ENCODE peak calls at places on chromosomes 11 and 22, in six cellular contexts. R is A549, A is bronchial epithelial cell, X is uterus, Z is Panc1, N is lower leg skin. W is an unnamed sample.

GRCh38 chr22:50697667-50698506 is 25.3 kb downstream of the SHANK3 start:
- DNase-seq in R (no peak), A (no peak), X (no peak), Z (no peak), N (no peak), W (no peak)

GRCh38 chr11:109435121-109435742 is 13.2 kb downstream of the C11orf87 start:
- DNase-seq in R (no peak), A (peak; percentile 87), X (no peak), Z (no peak), N (no peak), W (no peak)

GRCh38 chr11:30479899-30480298 is 106.3 kb downstream of the MPPED2 start:
- DNase-seq in R (no peak), A (no peak), X (no peak), Z (no peak), N (no peak), W (no peak)

GRCh38 chr11:60870276-60870675 is 2.9 kb downstream of the ZP1 start:
- DNase-seq in R (no peak), A (no peak), X (no peak), Z (no peak), N (no peak), W (no peak)

GRCh38 chr11:70944636-70945035 is 307.7 kb downstream of the SHANK2 start:
- DNase-seq in R (no peak), A (no peak), X (no peak), Z (no peak), N (no peak), W (no peak)

GRCh38 chr11:128776434-128777284 is 82.8 kb downstream of the FLI1 start:
- DNase-seq in R (peak; percentile 31), A (no peak), X (peak; percentile 47), Z (no peak), N (no peak), W (no peak)

GRCh38 chr22:45866398-45867117 is 110.4 kb downstream of the WNT7B start:
- DNase-seq in R (no peak), A (no peak), X (peak; percentile 9), Z (no peak), N (no peak), W (no peak)

GRCh38 chr11:4211991-4212390 is 117.4 kb downstream of the RRM1 start:
- DNase-seq in R (no peak), A (no peak), X (no peak), Z (no peak), N (no peak), W (no peak)

GRCh38 chr11:126732981-126733380 is 267.6 kb downstream of the KIRREL3 start:
- DNase-seq in R (no peak), A (no peak), X (no peak), Z (no peak), N (no peak), W (no peak)

GRCh38 chr22:23219787-23220484 is 39.6 kb downstream of the BCR start:
- DNase-seq in R (no peak), A (peak; percentile 75), X (no peak), Z (no peak), N (no peak), W (no peak)

GRCh38 chr11:76604081-76604601 is 66.4 kb downstream of the LRRC32 start:
- DNase-seq in R (no peak), A (no peak), X (no peak), Z (no peak), N (peak; percentile 20), W (no peak)

GRCh38 chr11:72441647-72442267 is 7.4 kb upstream of the CLPB start:
- DNase-seq in R (no peak), A (no peak), X (no peak), Z (no peak), N (no peak), W (no peak)

GRCh38 chr11:86638673-86639072 is 33.7 kb downstream of the ME3 start:
- DNase-seq in R (no peak), A (no peak), X (no peak), Z (no peak), N (no peak), W (no peak)

DNA sequence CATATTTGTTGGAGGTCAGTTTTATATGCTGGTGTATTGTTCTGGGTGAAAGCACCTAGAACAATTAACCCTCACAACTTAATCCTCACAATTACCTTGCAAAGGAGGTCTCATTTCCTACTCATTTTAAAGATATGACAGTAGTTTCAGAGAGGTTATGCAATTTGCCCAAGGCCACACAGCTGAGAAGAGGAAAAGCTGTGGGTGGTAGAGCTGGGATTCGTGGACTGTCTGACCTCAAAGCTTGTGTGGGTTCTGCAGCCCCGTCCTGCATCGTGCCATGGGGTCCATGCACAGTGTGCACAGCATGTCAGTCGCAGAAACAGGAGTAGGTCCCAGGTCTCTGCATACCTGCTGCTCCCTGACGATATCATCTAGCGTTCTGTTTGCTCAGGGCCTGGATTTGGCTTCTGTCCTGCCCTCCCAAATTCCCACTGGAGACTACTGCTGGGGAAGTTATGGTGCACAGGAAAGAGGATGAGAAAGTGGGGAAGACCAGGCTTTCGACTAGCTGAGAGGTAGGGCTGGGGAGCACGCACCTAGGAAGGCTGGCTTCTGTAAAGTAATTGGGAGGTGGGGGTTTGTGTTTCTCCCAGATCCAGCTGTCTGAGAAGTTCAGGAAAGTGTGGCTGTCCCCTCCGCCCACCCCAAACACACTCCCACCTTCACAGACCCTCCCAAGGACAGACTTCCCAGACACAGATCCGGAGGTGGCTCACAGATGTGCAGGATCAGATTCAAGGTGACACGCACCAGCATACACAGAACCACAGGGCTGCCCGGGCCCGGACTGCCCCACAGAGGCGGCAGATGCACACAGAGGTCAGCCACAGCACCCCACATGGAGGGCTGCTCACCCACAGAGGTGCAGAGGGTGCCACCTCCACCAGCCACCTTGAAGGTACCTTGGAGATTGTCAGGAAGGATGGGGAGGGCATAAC is 2.0 kb downstream of the BACE1 start:
- DNase-seq in R (no peak), A (no peak), X (no peak), Z (no peak), N (no peak), W (no peak)
- H3K4me3 ChIP-seq in R (no peak overlapping the region), A (no peak overlapping the region), X (no peak overlapping the region), Z (no peak overlapping the region), N (no peak overlapping the region), W (peak overlapping the region; percentile 89)

GRCh38 chr11:44865866-44866272 is 84.8 kb downstream of the TP53I11 start:
- DNase-seq in R (no peak), A (no peak), X (no peak), Z (no peak), N (no peak), W (no peak)
- TF ChIP-seq CTCF in R (no peak), A (no peak), X (no peak), Z (no peak), N (no peak), W (no peak)

DNA sequence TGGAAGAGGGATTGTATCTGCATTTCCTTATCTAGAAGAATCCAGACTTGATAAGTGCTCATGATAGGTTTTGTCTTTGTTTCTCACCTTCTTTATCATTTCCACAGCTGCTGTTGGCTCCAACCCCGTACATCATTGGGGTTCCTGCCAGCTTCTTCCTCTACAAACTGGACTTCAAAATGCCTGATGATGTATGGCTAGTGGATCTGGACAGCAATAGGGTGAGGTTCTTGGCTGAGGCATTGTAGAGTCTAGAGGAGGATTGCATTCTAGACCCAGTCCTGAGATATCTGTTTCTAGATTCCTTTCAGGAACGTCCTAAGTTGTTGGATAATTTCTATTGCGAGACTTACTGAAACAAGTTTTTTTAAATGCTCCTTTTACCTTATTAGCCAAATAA is 8.1 kb downstream of the MADD start:
- DNase-seq in R (no peak), A (no peak), X (no peak), Z (no peak), N (no peak), W (no peak)
- H3K4me3 ChIP-seq in R (no peak overlapping the region), A (no peak overlapping the region), X (no peak overlapping the region), Z (no peak overlapping the region), N (no peak overlapping the region), W (no peak overlapping the region)

DNA sequence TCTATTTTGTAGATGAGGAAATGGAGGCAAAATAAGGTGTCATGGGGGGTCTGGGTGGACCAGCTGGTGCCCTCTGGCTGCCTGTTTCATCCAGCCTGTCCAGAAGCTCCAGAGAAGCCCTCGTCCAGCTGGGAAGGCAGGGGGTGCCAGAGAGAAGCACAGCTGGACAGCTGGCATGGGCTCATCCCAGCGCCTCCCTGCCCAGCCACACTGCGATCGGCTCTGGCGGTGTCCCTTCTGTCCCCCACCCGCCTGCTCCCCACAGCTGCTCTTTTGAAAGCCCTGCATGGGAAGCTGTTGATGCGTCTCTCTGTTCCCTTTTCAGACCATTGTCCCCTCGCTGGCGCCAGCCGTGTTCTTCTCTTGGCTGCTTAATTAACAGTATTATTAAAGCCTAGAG is 86.5 kb downstream of the MN1 start:
- DNase-seq in R (no peak), A (no peak), X (no peak), Z (no peak), N (no peak), W (no peak)
- TF ChIP-seq CTCF in R (no peak), A (peak; percentile 10), X (no peak), Z (no peak), N (no peak), W (no peak)

GRCh38 chr22:44668190-44668885 is 33.7 kb upstream of the PRR5 start:
- DNase-seq in R (no peak), A (no peak), X (no peak), Z (no peak), N (no peak), W (no peak)
- H3K4me3 ChIP-seq in R (peak overlapping the region; percentile 72), A (peak overlapping the region; percentile 22), X (peak overlapping the region; percentile 27), Z (peak overlapping the region; percentile 40), N (peak overlapping the region; percentile 33), W (peak overlapping the region; percentile 61)

DNA sequence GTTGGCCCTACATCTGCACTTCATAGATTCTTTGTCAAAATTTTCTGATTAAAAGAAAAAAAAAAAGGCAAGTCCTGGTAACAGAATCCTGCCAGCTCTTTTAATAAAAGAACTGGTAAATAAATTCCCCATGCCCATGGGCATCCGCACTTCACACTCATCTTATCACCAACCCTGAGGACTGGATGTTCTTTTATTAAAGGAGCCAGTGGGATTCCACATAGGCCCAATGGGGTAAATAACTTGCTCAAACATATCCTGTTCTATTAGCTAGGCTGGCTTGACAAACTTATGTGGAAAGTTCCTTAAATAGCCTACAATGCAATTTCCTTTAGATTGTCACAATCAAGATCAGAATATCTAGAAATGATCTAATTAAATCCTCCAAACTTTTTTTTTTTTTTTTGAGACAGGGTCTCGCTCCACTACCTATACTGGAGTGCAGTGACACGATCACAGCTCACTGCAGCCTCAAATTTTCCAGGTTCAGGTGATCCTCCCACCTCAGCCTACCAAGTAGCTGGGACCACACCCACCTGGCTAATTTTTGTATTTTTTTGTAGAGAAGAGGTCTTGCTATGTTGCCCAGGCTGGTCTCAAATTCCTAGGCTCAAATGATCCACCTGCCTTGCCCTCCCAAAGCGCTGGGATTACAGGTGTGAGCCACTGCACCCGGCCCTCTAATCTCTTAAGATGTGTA is 380.9 kb downstream of the LARGE1 start:
- DNase-seq in R (no peak), A (no peak), X (no peak), Z (no peak), N (no peak), W (no peak)
- TF ChIP-seq CTCF in R (no peak), A (no peak), X (no peak), Z (no peak), N (no peak), W (no peak)